ENCODE peak calls at places on chromosome 19, in ten cellular contexts. R is ovary; I is hepatocyte; N is HFFc6; B is breast epithelium; W is Caco-2; D is GM12865; V is nephron progenitor cell; P is CD8-positive, alpha-beta T cell; C is neural crest cell. M is an unnamed sample.

GRCh38 chr19:4328243-4328990 is 10.2 kb downstream of the STAP2 start:
- DNase-seq in W (peak), D (peak), V (peak), I (peak), N (peak), B (peak), R (peak), P (peak), C (peak), M (peak)

GRCh38 chr19:57708641-57709354 is at the start of gene ZNF154:
- DNase-seq in I (peak), B (no peak), W (no peak), N (no peak), R (peak), D (peak), P (peak), C (peak), V (peak), M (peak)

GRCh38 chr19:19554074-19555023 is 16.3 kb downstream of the CILP2 start:
- DNase-seq in W (peak), R (no peak), B (no peak), I (peak), P (peak), C (peak), V (peak), N (no peak), D (peak), M (peak)

GRCh38 chr19:19444694-19445155 is 39.2 kb downstream of the GATAD2A start:
- DNase-seq in N (peak), I (no peak), R (no peak), W (no peak), P (no peak), B (no peak), D (peak), V (no peak), C (no peak), M (no peak)

GRCh38 chr19:7673995-7674667 is 2.8 kb upstream of the MCEMP1 start:
- DNase-seq in V (peak), P (no peak), N (peak), D (peak), I (peak), B (no peak), C (peak), W (peak), R (no peak), M (peak)

GRCh38 chr19:4709440-4710280 is 14.0 kb downstream of the DPP9 start:
- DNase-seq in W (no peak), N (no peak), I (no peak), C (no peak), D (peak), V (no peak), B (no peak), P (peak), R (no peak), M (no peak)

GRCh38 chr19:47572635-47573034 is 313 bp downstream of the ZNF541 start:
- DNase-seq in C (no peak), P (no peak), D (no peak), B (no peak), N (no peak), W (no peak), R (no peak), V (no peak), I (no peak), M (no peak)

GRCh38 chr19:28313633-28314032 is 899.3 kb downstream of the UQCRFS1 start:
- DNase-seq in B (no peak), N (no peak), V (no peak), D (no peak), R (peak), I (no peak), P (no peak), W (no peak), C (no peak), M (no peak)

GRCh38 chr19:44600466-44600865 is 12.9 kb upstream of the IGSF23 start:
- DNase-seq in R (no peak), N (no peak), I (no peak), P (no peak), D (no peak), C (no peak), V (no peak), B (no peak), W (no peak), M (no peak)

GRCh38 chr19:46787331-46788100 is 878 bp downstream of the SLC1A5 start:
- DNase-seq in I (peak), C (peak), W (peak), N (peak), V (peak), R (peak), B (no peak), P (no peak), D (peak), M (peak)

GRCh38 chr19:17677002-17677401 is 11.2 kb downstream of the UNC13A start:
- DNase-seq in W (no peak), D (peak), C (no peak), N (no peak), P (no peak), B (no peak), V (no peak), R (no peak), I (no peak), M (peak)

GRCh38 chr19:45782820-45783785 is 813 bp upstream of the DMPK start:
- DNase-seq in C (no peak), V (no peak), W (no peak), B (no peak), I (no peak), D (no peak), P (no peak), N (peak), R (peak), M (no peak)

GRCh38 chr19:21877976-21878375 is 42.0 kb upstream of the ZNF43 start:
- DNase-seq in I (no peak), B (no peak), R (no peak), N (no peak), D (no peak), V (no peak), W (no peak), C (no peak), P (no peak), M (no peak)

GRCh38 chr19:18726417-18726767 is 42.9 kb downstream of the CRTC1 start:
- DNase-seq in V (no peak), B (no peak), N (no peak), P (no peak), D (no peak), I (no peak), C (no peak), W (no peak), R (no peak), M (no peak)

GRCh38 chr19:4620675-4621074 is 18.6 kb upstream of the TNFAIP8L1 start:
- DNase-seq in B (no peak), N (no peak), V (no peak), C (no peak), W (no peak), D (no peak), I (no peak), P (no peak), R (no peak), M (no peak)

GRCh38 chr19:4633140-4633967 is 6.0 kb upstream of the TNFAIP8L1 start:
- DNase-seq in B (no peak), N (peak), V (peak), C (peak), D (peak), I (peak), R (no peak), W (peak), P (no peak), M (peak)

GRCh38 chr19:42427313-42427712 is at the start of gene LIPE:
- DNase-seq in V (no peak), P (no peak), D (no peak), W (no peak), B (no peak), R (no peak), C (no peak), I (peak), N (no peak), M (no peak)

GRCh38 chr19:49514151-49514550 is 1.7 kb downstream of the FCGRT start:
- DNase-seq in W (no peak), P (no peak), C (no peak), D (no peak), N (no peak), B (no peak), V (no peak), I (no peak), R (peak), M (peak)

GRCh38 chr19:15971217-15971616 is 22.4 kb downstream of the OR10H4 start:
- DNase-seq in R (no peak), C (no peak), N (no peak), P (no peak), B (no peak), I (no peak), D (peak), W (no peak), V (no peak), M (no peak)

GRCh38 chr19:42023121-42023942 is 29.3 kb upstream of the ATP1A3 start:
- DNase-seq in R (no peak), N (peak), I (no peak), B (no peak), W (peak), V (peak), C (peak), P (no peak), D (peak), M (peak)

GRCh38 chr19:55467236-55468053 is 2.9 kb upstream of the C19orf85 start:
- DNase-seq in B (no peak), N (peak), I (peak), R (peak), C (peak), P (peak), W (peak), D (peak), V (peak), M (peak)

GRCh38 chr19:4911314-4911713 is 2.0 kb downstream of the UHRF1 start:
- DNase-seq in N (peak), P (no peak), B (no peak), D (no peak), C (no peak), R (no peak), V (no peak), I (no peak), W (no peak), M (no peak)

GRCh38 chr19:21117041-21117907 is 24.6 kb upstream of the ZNF431 start:
- DNase-seq in N (peak), B (no peak), C (no peak), I (no peak), R (no peak), V (no peak), P (no peak), D (no peak), W (no peak), M (no peak)

GRCh38 chr19:40284501-40285352 is at the start of gene AKT2:
- DNase-seq in B (peak), W (peak), R (peak), D (peak), I (peak), N (no peak), P (peak), V (peak), C (peak), M (peak)

GRCh38 chr19:47156861-47157454 is 26.3 kb downstream of the SAE1 start:
- DNase-seq in P (no peak), V (no peak), I (no peak), N (no peak), D (peak), R (no peak), W (no peak), C (no peak), B (no peak), M (peak)

GRCh38 chr19:4660181-4660791 is 9.9 kb downstream of the MYDGF start:
- DNase-seq in B (no peak), R (no peak), C (no peak), I (peak), N (no peak), D (no peak), W (peak), V (no peak), P (no peak), M (peak)

GRCh38 chr19:7778081-7778480 is 15.0 kb downstream of the CLEC4M start:
- DNase-seq in I (no peak), B (no peak), P (no peak), C (no peak), W (no peak), N (no peak), V (no peak), R (no peak), D (no peak), M (no peak)

GRCh38 chr19:48152552-48152951 is 17.6 kb downstream of the LIG1 start:
- DNase-seq in W (peak), N (peak), V (peak), P (peak), D (peak), B (peak), C (peak), R (peak), I (peak), M (peak)

GRCh38 chr19:35479278-35479677 is 11.0 kb downstream of the KRTDAP start:
- DNase-seq in P (no peak), W (peak), N (no peak), V (no peak), C (no peak), B (no peak), D (no peak), I (no peak), R (no peak), M (no peak)
- TF ChIP-seq CTCF in P (no peak), W (no peak), N (no peak), V (no peak), C (peak), B (no peak), D (no peak), I (peak), R (no peak), M (no peak)

GRCh38 chr19:11597202-11598102 is at the start of gene ZNF627:
- DNase-seq in W (peak), C (peak), I (peak), R (peak), D (peak), N (peak), P (peak), V (peak), B (peak), M (peak)
- TF ChIP-seq CTCF in W (no peak), C (peak), I (peak), R (peak), D (peak), N (peak), P (no peak), V (no peak), B (peak), M (no peak)

GRCh38 chr19:3073931-3074595 is 11.8 kb upstream of the TLE5 start:
- DNase-seq in N (no peak), D (peak), W (no peak), B (no peak), I (no peak), V (no peak), C (no peak), P (no peak), R (no peak), M (no peak)
- TF ChIP-seq CTCF in N (no peak), D (peak), W (no peak), B (no peak), I (no peak), V (no peak), C (no peak), P (no peak), R (peak), M (peak)

GRCh38 chr19:31364956-31365355 is 15.7 kb upstream of the TSHZ3 start:
- DNase-seq in R (no peak), C (no peak), W (no peak), B (no peak), V (no peak), I (no peak), D (no peak), N (no peak), P (no peak), M (no peak)
- TF ChIP-seq CTCF in R (no peak), C (no peak), W (no peak), B (no peak), V (no peak), I (no peak), D (no peak), N (no peak), P (no peak), M (no peak)

DNA sequence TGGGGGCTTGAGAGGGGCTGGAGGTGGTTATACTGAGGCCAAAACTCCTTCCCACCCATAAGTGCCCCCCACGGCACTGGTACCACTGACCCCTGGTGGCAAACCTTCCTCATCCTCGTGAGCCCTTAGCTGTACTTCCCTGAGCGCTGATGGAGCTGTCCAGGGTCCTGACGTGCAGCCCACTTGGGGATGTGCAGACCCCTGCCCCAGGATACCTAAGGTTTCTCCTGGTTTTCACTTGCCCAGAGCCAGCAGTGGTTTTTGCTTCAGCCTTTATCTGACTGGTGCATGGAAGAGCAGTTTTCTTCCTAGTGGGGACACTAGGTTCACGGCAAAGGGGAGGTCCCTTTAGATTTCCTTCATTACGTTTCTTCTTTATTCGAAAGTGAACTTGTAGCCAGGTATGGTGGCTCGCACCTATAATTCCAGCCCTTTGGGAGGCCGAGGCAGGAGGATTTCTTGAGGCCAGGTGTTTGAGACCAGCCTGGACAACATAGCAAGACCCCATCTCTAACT is 28.7 kb upstream of the KCTD15 start:
- DNase-seq in D (peak), N (no peak), I (peak), P (no peak), W (peak), R (no peak), B (no peak), V (peak), C (peak), M (no peak)
- TF ChIP-seq CTCF in D (no peak), N (peak), I (peak), P (no peak), W (no peak), R (no peak), B (no peak), V (peak), C (peak), M (no peak)

DNA sequence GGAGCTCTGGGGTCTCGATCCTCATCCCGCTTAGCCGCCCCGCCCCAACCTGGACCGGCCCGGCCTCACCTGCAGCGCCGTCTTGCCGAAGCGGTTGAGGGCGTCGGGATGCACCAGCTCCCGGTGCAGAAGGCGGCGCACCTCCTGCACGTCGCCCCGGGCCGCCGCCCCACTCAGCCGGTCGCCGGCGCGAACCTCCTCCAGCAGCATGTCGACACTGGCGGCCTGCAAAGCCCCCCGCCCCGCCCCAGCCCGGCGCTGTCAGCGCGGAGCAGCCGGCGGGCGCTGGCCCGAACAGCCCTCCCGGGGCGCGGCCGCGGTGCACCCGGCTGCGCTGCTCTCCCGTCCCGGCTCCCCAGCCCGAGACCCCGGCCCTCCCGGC is 344 bp downstream of the CDKN2D start:
- DNase-seq in N (no peak), P (peak), W (no peak), V (no peak), B (peak), I (peak), D (peak), R (no peak), C (no peak), M (no peak)
- TF ChIP-seq CTCF in N (no peak), P (peak), W (no peak), V (no peak), B (no peak), I (no peak), D (no peak), R (no peak), C (no peak), M (no peak)

DNA sequence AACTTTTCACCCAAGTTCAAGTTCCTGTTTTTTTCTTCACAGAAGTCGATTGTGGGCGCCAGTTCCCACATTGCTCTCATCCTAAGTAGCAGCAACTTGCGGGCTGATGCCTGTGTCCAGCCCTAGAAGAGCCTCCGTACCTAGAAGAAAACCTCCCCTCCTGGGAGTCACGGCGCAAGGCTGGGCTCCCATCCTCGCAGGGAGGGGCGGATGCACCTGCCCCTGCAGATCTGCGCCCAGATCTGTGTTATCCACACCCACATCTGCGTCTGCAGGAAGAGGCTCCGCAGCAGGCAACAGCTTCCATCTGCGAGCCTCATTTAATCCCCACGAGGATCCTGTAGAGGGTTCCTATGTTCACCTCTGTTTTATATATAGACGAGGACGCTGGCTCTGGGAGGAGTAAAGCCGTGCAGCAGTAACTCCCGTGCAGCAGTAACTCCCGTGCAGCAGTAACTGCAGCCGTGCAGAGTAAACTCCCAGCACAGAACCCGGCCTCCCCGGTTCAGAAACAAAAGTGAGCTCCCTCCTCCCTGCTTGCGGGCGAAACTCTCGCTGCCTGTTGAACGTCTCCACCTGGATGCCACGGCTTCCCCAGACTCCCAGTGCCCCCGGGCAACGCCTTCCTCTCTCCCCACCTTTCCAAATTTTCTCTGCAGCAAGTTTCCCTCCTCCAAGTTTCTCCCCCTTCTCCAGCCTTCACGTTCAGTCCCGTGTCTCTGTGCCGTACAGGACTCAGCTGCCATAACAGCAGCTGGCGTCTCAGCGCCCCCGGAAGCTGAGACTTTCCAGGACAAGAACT is 23.5 kb upstream of the LAIR1 start:
- DNase-seq in P (peak), R (no peak), C (no peak), I (no peak), D (peak), V (peak), B (no peak), W (no peak), N (no peak), M (peak)
- TF ChIP-seq CTCF in P (no peak), R (no peak), C (no peak), I (no peak), D (no peak), V (no peak), B (no peak), W (no peak), N (no peak), M (no peak)

DNA sequence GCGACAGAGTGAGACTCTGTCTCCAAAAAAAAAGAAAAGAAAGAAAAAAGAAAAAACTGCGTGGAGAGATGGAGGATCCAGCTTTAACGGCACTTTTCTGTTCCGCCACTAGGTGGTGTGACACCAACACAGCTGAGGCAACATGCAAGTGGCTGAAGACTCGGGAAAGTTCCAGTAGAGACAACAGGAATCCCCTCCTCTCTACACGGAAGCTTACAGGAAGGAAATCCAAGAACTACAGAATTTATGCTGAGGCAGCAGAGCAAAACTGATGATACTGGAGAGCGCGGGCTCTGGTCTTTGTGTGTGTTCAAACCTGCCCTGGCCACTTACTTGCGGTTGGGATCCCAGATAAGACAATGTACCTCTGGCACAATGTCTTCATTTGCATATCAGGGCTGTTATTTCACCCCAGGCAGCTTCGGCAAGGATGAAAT is 9.9 kb downstream of the RANBP3 start:
- DNase-seq in B (no peak), C (peak), R (no peak), P (peak), V (peak), N (peak), D (peak), W (peak), I (peak), M (peak)
- TF ChIP-seq CTCF in B (peak), C (peak), R (peak), P (peak), V (peak), N (peak), D (peak), W (peak), I (peak), M (peak)

DNA sequence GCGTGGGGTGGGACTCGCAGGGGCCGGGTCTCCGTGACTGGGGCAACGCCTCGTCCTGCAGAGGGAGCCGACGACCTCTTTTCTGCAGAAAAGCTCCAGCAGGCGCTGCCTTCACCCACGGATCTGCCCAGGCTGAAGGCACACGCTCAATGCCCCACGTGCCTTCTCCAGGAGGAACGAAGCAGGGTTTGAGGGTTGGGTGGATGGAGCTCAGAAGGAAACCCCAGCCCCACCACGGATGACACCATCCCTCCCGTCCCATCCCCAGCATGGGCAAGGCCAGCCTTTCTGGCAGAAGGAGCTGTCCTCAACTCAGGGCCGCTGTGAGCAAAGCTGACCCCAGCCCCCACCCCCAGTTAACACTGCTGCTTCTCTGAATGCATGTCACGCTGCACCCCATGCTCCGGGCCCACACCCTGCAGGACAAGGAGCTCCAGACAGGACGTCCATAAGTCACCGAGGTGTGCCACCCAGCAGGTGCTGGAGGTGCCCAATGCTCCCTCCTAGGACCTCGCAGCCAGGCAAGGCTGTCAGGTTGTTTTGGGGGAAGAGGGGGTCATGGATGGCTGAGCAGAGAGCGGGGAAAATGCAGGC is 7.4 kb downstream of the C19orf25 start:
- DNase-seq in P (no peak), B (no peak), I (no peak), V (no peak), D (no peak), R (no peak), W (peak), C (no peak), N (peak), M (no peak)
- TF ChIP-seq CTCF in P (no peak), B (no peak), I (peak), V (no peak), D (no peak), R (no peak), W (no peak), C (peak), N (no peak), M (no peak)